ENCODE peak calls at places on chromosomes 4 and X, in four cellular contexts. One of them, this sample, is unnamed.

GRCh38 chr4:169201144-169202124 is 69.3 kb downstream of the SH3RF1 start:
- DNase-seq in posterior cingulate gyrus: no peak
- DNase-seq in fibroblast of lung: no peak
- DNase-seq in kidney: no peak
- DNase-seq in this sample: no peak

GRCh38 chr4:22356996-22357596 is 158.8 kb downstream of the ADGRA3 start:
- DNase-seq in posterior cingulate gyrus: no peak
- DNase-seq in fibroblast of lung: peak
- DNase-seq in kidney: no peak
- DNase-seq in this sample: no peak

GRCh38 chr4:116357758-116358157 is 727.6 kb downstream of the TRAM1L1 start:
- DNase-seq in posterior cingulate gyrus: no peak
- DNase-seq in fibroblast of lung: peak
- DNase-seq in kidney: no peak
- DNase-seq in this sample: no peak

GRCh38 chrX:49071877-49072711 is 1.7 kb downstream of the PRAF2 start:
- DNase-seq in posterior cingulate gyrus: peak
- DNase-seq in fibroblast of lung: peak
- DNase-seq in kidney: peak
- DNase-seq in this sample: peak

GRCh38 chrX:1581132-1581531 is 10.3 kb upstream of the AKAP17A start:
- DNase-seq in posterior cingulate gyrus: no peak
- DNase-seq in fibroblast of lung: no peak
- DNase-seq in kidney: no peak
- DNase-seq in this sample: peak

GRCh38 chrX:133697656-133698055 is 282.4 kb upstream of the GPC4 start:
- DNase-seq in posterior cingulate gyrus: no peak
- DNase-seq in fibroblast of lung: no peak
- DNase-seq in kidney: no peak
- DNase-seq in this sample: no peak

GRCh38 chrX:78321809-78322208 is 5.6 kb downstream of the CYSLTR1 start:
- DNase-seq in posterior cingulate gyrus: no peak
- DNase-seq in fibroblast of lung: no peak
- DNase-seq in kidney: no peak
- DNase-seq in this sample: no peak

GRCh38 chr4:156237192-156237591 is 283.5 kb upstream of the CTSO start:
- DNase-seq in posterior cingulate gyrus: no peak
- DNase-seq in fibroblast of lung: no peak
- DNase-seq in kidney: no peak
- DNase-seq in this sample: no peak

GRCh38 chr4:163121689-163122088 is 45.0 kb downstream of the NAF1 start:
- DNase-seq in posterior cingulate gyrus: no peak
- DNase-seq in fibroblast of lung: no peak
- DNase-seq in kidney: no peak
- DNase-seq in this sample: no peak

GRCh38 chr4:156805696-156806095 is 165.9 kb downstream of the PDGFC start:
- DNase-seq in posterior cingulate gyrus: no peak
- DNase-seq in fibroblast of lung: peak
- DNase-seq in kidney: no peak
- DNase-seq in this sample: no peak

GRCh38 chrX:83984961-83985360 is 124.0 kb downstream of the CYLC1 start:
- DNase-seq in posterior cingulate gyrus: no peak
- DNase-seq in fibroblast of lung: no peak
- DNase-seq in kidney: peak
- DNase-seq in this sample: no peak

GRCh38 chr4:47532658-47533057 is 47.6 kb downstream of the ATP10D start:
- DNase-seq in posterior cingulate gyrus: no peak
- DNase-seq in fibroblast of lung: no peak
- DNase-seq in kidney: no peak
- DNase-seq in this sample: no peak

GRCh38 chrX:72201836-72202536 is 20.4 kb downstream of the PIN4 start:
- DNase-seq in posterior cingulate gyrus: no peak
- DNase-seq in fibroblast of lung: peak
- DNase-seq in kidney: no peak
- DNase-seq in this sample: no peak

GRCh38 chr4:138734746-138735145 is 280.8 kb upstream of the NOCT start:
- DNase-seq in posterior cingulate gyrus: no peak
- DNase-seq in fibroblast of lung: peak
- DNase-seq in kidney: no peak
- DNase-seq in this sample: no peak

GRCh38 chrX:54785901-54786300 is 12.2 kb downstream of the ITIH6 start:
- DNase-seq in posterior cingulate gyrus: no peak
- DNase-seq in fibroblast of lung: no peak
- DNase-seq in kidney: no peak
- DNase-seq in this sample: no peak

GRCh38 chrX:50117477-50117876 is 83.3 kb downstream of the AKAP4 start:
- DNase-seq in posterior cingulate gyrus: no peak
- DNase-seq in fibroblast of lung: no peak
- DNase-seq in kidney: no peak
- DNase-seq in this sample: no peak

GRCh38 chrX:69152398-69152797 is 12.9 kb downstream of the PJA1 start:
- DNase-seq in posterior cingulate gyrus: no peak
- DNase-seq in fibroblast of lung: no peak
- DNase-seq in kidney: no peak
- DNase-seq in this sample: no peak

GRCh38 chr4:6825403-6825802 is 42.9 kb downstream of the KIAA0232 start:
- DNase-seq in posterior cingulate gyrus: no peak
- DNase-seq in fibroblast of lung: no peak
- DNase-seq in kidney: no peak
- DNase-seq in this sample: no peak

GRCh38 chr4:108644237-108644636 is 6.2 kb upstream of the OSTC start:
- DNase-seq in posterior cingulate gyrus: no peak
- DNase-seq in fibroblast of lung: peak
- DNase-seq in kidney: no peak
- DNase-seq in this sample: no peak

GRCh38 chr4:15451866-15452765 is 17.6 kb upstream of the CC2D2A start:
- DNase-seq in posterior cingulate gyrus: no peak
- DNase-seq in fibroblast of lung: peak
- DNase-seq in kidney: no peak
- DNase-seq in this sample: no peak

GRCh38 chr4:125590158-125590557 is 275.4 kb downstream of the FAT4 start:
- DNase-seq in posterior cingulate gyrus: no peak
- DNase-seq in fibroblast of lung: no peak
- DNase-seq in kidney: no peak
- DNase-seq in this sample: no peak

GRCh38 chr4:81724925-81725329 is 253.2 kb upstream of the RASGEF1B start:
- DNase-seq in posterior cingulate gyrus: peak
- DNase-seq in fibroblast of lung: no peak
- DNase-seq in kidney: peak
- DNase-seq in this sample: peak

GRCh38 chr4:186819357-186820086 is 95.9 kb upstream of the FAT1 start:
- DNase-seq in posterior cingulate gyrus: no peak
- DNase-seq in fibroblast of lung: no peak
- DNase-seq in kidney: no peak
- DNase-seq in this sample: no peak

GRCh38 chrX:148135738-148136137 is 154.6 kb downstream of the FMR1NB start:
- DNase-seq in posterior cingulate gyrus: no peak
- DNase-seq in fibroblast of lung: peak
- DNase-seq in kidney: no peak
- DNase-seq in this sample: no peak

This sample was measured in caudate nucleus.